ENCODE peak calls at places on chromosome X, in ten cellular contexts. O is upper lobe of right lung; V is H9; M is CD8-positive, alpha-beta T cell; R is A673; J is tibial artery; E is neuronal stem cell; Q is GM23338; U is body of pancreas; H is RWPE1. T is an unnamed sample.

GRCh38 chrX:130803537-130803936 is 99.5 kb downstream of the ENOX2 start:
- DNase-seq in O (no peak), J (no peak), E (no peak), R (no peak), U (no peak), H (no peak), V (no peak), M (no peak), Q (no peak), T (no peak)

GRCh38 chrX:132786217-132786616 is 172.2 kb downstream of the HS6ST2 start:
- DNase-seq in E (no peak), J (no peak), Q (no peak), R (no peak), V (no peak), H (no peak), U (no peak), M (no peak), O (no peak), T (no peak)

GRCh38 chrX:23788946-23789345 is 6.0 kb downstream of the SAT1 start:
- DNase-seq in E (no peak), M (no peak), O (no peak), V (no peak), J (no peak), R (no peak), U (no peak), Q (no peak), H (no peak), T (no peak)

GRCh38 chrX:15877380-15877779 is 22.8 kb upstream of the AP1S2 start:
- DNase-seq in E (no peak), R (no peak), V (no peak), O (no peak), M (no peak), H (no peak), J (no peak), U (no peak), Q (no peak), T (no peak)

GRCh38 chrX:119604778-119605177 is 1.4 kb downstream of the NKRF start:
- DNase-seq in U (no peak), V (no peak), O (no peak), Q (no peak), M (no peak), J (no peak), R (no peak), E (no peak), H (no peak), T (no peak)

GRCh38 chrX:39450578-39450977 is 647.2 kb downstream of the BCOR start:
- DNase-seq in R (no peak), H (no peak), U (no peak), M (peak; percentile 20), Q (peak; percentile 7), E (no peak), J (no peak), V (no peak), O (no peak), T (no peak)

GRCh38 chrX:138775501-138775900 is 64.0 kb upstream of the FGF13 start:
- DNase-seq in Q (peak; percentile 37), V (no peak), E (no peak), O (no peak), J (no peak), R (peak; percentile 71), U (no peak), H (peak; percentile 7), M (no peak), T (no peak)

GRCh38 chrX:22616867-22617266 is 344.2 kb downstream of the CBLL2 start:
- DNase-seq in E (no peak), O (no peak), R (no peak), Q (no peak), J (no peak), U (no peak), H (no peak), M (no peak), V (no peak), T (no peak)

GRCh38 chrX:54043696-54044125 is 562 bp downstream of the PHF8 start:
- DNase-seq in H (peak; percentile 4), R (no peak), O (peak; percentile 77), M (peak; percentile 41), J (peak; percentile 22), U (peak; percentile 28), V (peak; percentile 57), Q (peak; percentile 49), E (no peak), T (no peak)

GRCh38 chrX:71111851-71112468 is 583 bp upstream of the IL2RG start:
- DNase-seq in E (no peak), O (no peak), V (no peak), H (no peak), U (no peak), R (no peak), Q (no peak), M (peak; percentile 48), J (no peak), T (no peak)

GRCh38 chrX:154738013-154738738 is 12.7 kb downstream of the GAB3 start:
- DNase-seq in U (peak; percentile 40), M (no peak), J (peak; percentile 45), Q (no peak), E (no peak), O (no peak), R (peak; percentile 48), H (no peak), V (no peak), T (no peak)
- H3K27ac ChIP-seq in U (peak overlapping the region; percentile 25), M (no peak overlapping the region), J (peak overlapping the region; percentile 50), Q (no peak overlapping the region), E (no peak overlapping the region), O (peak overlapping the region; percentile 82), R (no peak overlapping the region), H (peak overlapping the region; percentile 93), V (no peak overlapping the region), T (no peak overlapping the region)

GRCh38 chrX:72126539-72127140 is 5.1 kb downstream of the RTL5 start:
- DNase-seq in H (peak; percentile 64), Q (peak; percentile 74), E (peak; percentile 63), V (peak; percentile 83), J (peak; percentile 87), U (peak; percentile 81), O (peak; percentile 82), M (peak; percentile 70), R (peak; percentile 88), T (peak; percentile 7)
- H3K27ac ChIP-seq in H (no peak overlapping the region), Q (no peak overlapping the region), E (no peak overlapping the region), V (no peak overlapping the region), J (peak overlapping the region; percentile 85), U (no peak overlapping the region), O (no peak overlapping the region), M (no peak overlapping the region), R (no peak overlapping the region), T (peak overlapping the region; percentile 28)

DNA sequence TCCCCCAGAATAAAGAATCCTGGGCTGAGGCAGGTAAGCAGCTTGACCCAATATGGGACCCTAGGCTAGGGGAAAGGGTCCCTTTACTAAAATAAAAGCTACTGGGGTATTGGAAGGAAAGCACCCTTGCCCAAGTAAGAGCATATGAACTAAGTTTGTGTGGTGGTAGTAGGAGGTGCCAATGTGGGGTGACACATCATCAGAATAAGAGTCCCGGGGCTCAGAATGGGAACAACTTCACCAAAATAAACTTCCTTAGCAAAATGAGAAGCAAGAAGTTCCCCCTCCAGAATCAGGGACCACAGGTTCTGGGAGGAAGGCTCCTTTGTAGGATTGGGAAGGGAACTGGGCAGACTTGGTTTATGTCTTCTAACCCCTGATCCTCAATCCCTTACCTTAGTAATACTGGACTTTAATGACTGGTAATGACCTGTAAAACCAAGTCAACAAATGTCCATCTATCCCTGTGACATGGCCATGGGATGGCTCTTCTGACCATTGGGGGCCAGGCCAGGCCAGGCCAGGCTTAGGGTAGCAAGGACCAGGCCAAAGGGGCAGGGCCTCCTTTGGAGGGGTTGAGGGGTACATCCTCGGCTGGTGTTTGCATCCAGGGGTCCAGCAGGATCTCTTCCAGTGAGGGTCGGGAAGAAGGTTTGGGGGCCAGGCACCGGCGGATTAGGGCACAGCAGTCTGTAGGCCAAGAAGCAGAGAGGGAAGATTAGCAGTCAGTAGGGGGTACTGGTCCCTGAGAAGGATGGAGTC is 2.3 kb upstream of the SLC35A2 start:
- DNase-seq in Q (no peak), M (no peak), U (no peak), V (no peak), R (no peak), O (no peak), J (no peak), H (no peak), E (no peak), T (no peak)
- H3K27ac ChIP-seq in Q (peak overlapping the region; percentile 96), M (no peak overlapping the region), U (no peak overlapping the region), V (no peak overlapping the region), R (no peak overlapping the region), O (no peak overlapping the region), J (no peak overlapping the region), H (no peak overlapping the region), E (no peak overlapping the region), T (no peak overlapping the region)

GRCh38 chrX:2610246-2611170 is 80.6 kb upstream of the CD99 start:
- DNase-seq in U (no peak), Q (no peak), E (no peak), M (no peak), J (no peak), H (no peak), V (no peak), O (no peak), R (no peak), T (no peak)
- H3K27ac ChIP-seq in U (no peak overlapping the region), Q (no peak overlapping the region), E (no peak overlapping the region), M (no peak overlapping the region), J (peak overlapping the region; percentile 83), H (no peak overlapping the region), V (no peak overlapping the region), O (peak overlapping the region; percentile 82), R (peak overlapping the region; percentile 80), T (no peak overlapping the region)